ENCODE peak calls at places on chromosomes 3 and 15, in seven cellular contexts. V is heart left ventricle; W is mucosa of descending colon; N is fibroblast of lung; K is uterus; O is activated CD8-positive, alpha-beta T cell treated with anti-CD3 and anti-CD28 coated beads, Interleukin-2, amount 10 ng/mL, durations not matched to agents 7 days and 5 days; H is CMK. Y is an unnamed sample.

GRCh38 chr15:92681141-92681622 is 25.6 kb upstream of the FAM174B start:
- DNase-seq in V (no peak), W (peak), N (peak), K (peak), O (no peak), H (no peak), Y (peak)

GRCh38 chr15:71359246-71359645 is 244.0 kb downstream of the THSD4 start:
- DNase-seq in V (no peak), W (no peak), N (no peak), K (no peak), O (no peak), H (no peak), Y (no peak)

GRCh38 chr3:15107075-15107947 is 8.4 kb upstream of the RBSN start:
- DNase-seq in V (no peak), W (no peak), N (no peak), K (no peak), O (no peak), H (no peak), Y (no peak)

GRCh38 chr3:33717616-33717865 is 513 bp downstream of the CLASP2 start:
- DNase-seq in V (no peak), W (peak), N (no peak), K (peak), O (peak), H (peak), Y (no peak)

GRCh38 chr3:183513046-183513706 is 42.3 kb downstream of the KLHL6 start:
- DNase-seq in V (no peak), W (peak), N (no peak), K (no peak), O (peak), H (peak), Y (no peak)

GRCh38 chr3:24185738-24186384 is 240.8 kb downstream of the NR1D2 start:
- DNase-seq in V (peak), W (peak), N (peak), K (peak), O (peak), H (peak), Y (no peak)

GRCh38 chr3:106030620-106030945 is 161.8 kb upstream of the CBLB start:
- DNase-seq in V (no peak), W (no peak), N (peak), K (no peak), O (no peak), H (no peak), Y (no peak)

GRCh38 chr15:66884661-66885237 is 180.7 kb upstream of the SMAD3 start:
- DNase-seq in V (no peak), W (no peak), N (no peak), K (no peak), O (no peak), H (no peak), Y (peak)

GRCh38 chr3:45617430-45618080 is 23.0 kb downstream of the LIMD1 start:
- DNase-seq in V (no peak), W (peak), N (no peak), K (no peak), O (no peak), H (no peak), Y (no peak)

GRCh38 chr15:62503451-62503850 is 338.4 kb upstream of the C2CD4B start:
- DNase-seq in V (peak), W (no peak), N (peak), K (peak), O (no peak), H (no peak), Y (no peak)

GRCh38 chr3:12170207-12170606 is 11.5 kb upstream of the TIMP4 start:
- DNase-seq in V (no peak), W (no peak), N (peak), K (no peak), O (no peak), H (no peak), Y (no peak)

GRCh38 chr3:190785047-190785446 is 77.4 kb downstream of the GMNC start:
- DNase-seq in V (no peak), W (no peak), N (no peak), K (no peak), O (no peak), H (no peak), Y (no peak)

Y was measured in lower leg skin.